ENCODE peak calls at places on chromosomes 7 and 10, in six cellular contexts. G, C, R, Q, U and F are unnamed samples.

GRCh38 chr7:14999331-14999730 is 96.8 kb upstream of the DGKB start:
- DNase-seq in G (no peak), C (no peak), R (no peak), Q (no peak), U (no peak), F (no peak)

GRCh38 chr7:113128028-113128427 is 9.7 kb upstream of the SMIM30 start:
- DNase-seq in G (no peak), C (no peak), R (peak; percentile 1), Q (no peak), U (no peak), F (no peak)

GRCh38 chr7:104230606-104231005 is 22.8 kb upstream of the ORC5 start:
- DNase-seq in G (no peak), C (no peak), R (peak; percentile 51), Q (no peak), U (no peak), F (no peak)

GRCh38 chr10:32381165-32381564 is 34.2 kb upstream of the EPC1 start:
- DNase-seq in G (no peak), C (no peak), R (no peak), Q (no peak), U (no peak), F (no peak)

GRCh38 chr7:2477447-2478386 is 1.5 kb upstream of the GRIFIN start:
- DNase-seq in G (peak; percentile 88), C (no peak), R (peak; percentile 64), Q (peak; percentile 63), U (peak; percentile 77), F (peak; percentile 76)

GRCh38 chr7:81776972-81777371 is 7.1 kb upstream of the HGF start:
- DNase-seq in G (no peak), C (no peak), R (no peak), Q (no peak), U (no peak), F (no peak)

GRCh38 chr10:58976254-58976653 is 200.2 kb upstream of the PHYHIPL start:
- DNase-seq in G (no peak), C (no peak), R (peak; percentile 9), Q (no peak), U (no peak), F (no peak)

GRCh38 chr10:28179490-28180099 is 123.3 kb downstream of the MPP7 start:
- DNase-seq in G (no peak), C (peak; percentile 24), R (peak; percentile 72), Q (peak; percentile 32), U (no peak), F (peak; percentile 60)

GRCh38 chr7:128829391-128830166 is 627 bp upstream of the FLNC start:
- DNase-seq in G (no peak), C (no peak), R (peak; percentile 45), Q (no peak), U (peak; percentile 55), F (peak; percentile 63)

GRCh38 chr7:90891529-90891928 is 295.4 kb downstream of the CDK14 start:
- DNase-seq in G (no peak), C (no peak), R (no peak), Q (no peak), U (no peak), F (no peak)

GRCh38 chr10:91636892-91637291 is 4.0 kb upstream of the PPP1R3C start:
- DNase-seq in G (no peak), C (no peak), R (no peak), Q (no peak), U (no peak), F (no peak)

GRCh38 chr7:52088008-52088787 is 771.6 kb upstream of the COBL start:
- DNase-seq in G (no peak), C (no peak), R (no peak), Q (no peak), U (no peak), F (peak; percentile 46)

GRCh38 chr10:42952358-42952757 is 124.5 kb upstream of the RET start:
- DNase-seq in G (no peak), C (no peak), R (no peak), Q (no peak), U (no peak), F (peak; percentile 61)

GRCh38 chr7:137545059-137545730 is 201.7 kb upstream of the PTN start:
- DNase-seq in G (no peak), C (no peak), R (peak; percentile 45), Q (no peak), U (no peak), F (no peak)

GRCh38 chr7:112930787-112931186 is 140.6 kb upstream of the TMEM168 start:
- DNase-seq in G (no peak), C (no peak), R (peak; percentile 67), Q (no peak), U (no peak), F (no peak)

GRCh38 chr7:94698275-94698674 is 42.3 kb upstream of the SGCE start:
- DNase-seq in G (no peak), C (peak; percentile 40), R (peak; percentile 87), Q (no peak), U (no peak), F (peak; percentile 40)

GRCh38 chr7:19061331-19061730 is 56.1 kb downstream of the TWIST1 start:
- DNase-seq in G (no peak), C (no peak), R (peak; percentile 59), Q (no peak), U (no peak), F (no peak)